ENCODE peak calls at places on chromosomes 1 and 21, in four cellular contexts. Q, Y, N and Z are unnamed samples.

GRCh38 chr1:176866011-176866410 is 298.5 kb downstream of the ASTN1 start:
- DNase-seq in Q (no peak), Y (no peak), N (no peak), Z (no peak)

GRCh38 chr21:33968082-33968997 is 52.7 kb upstream of the ATP5PO start:
- DNase-seq in Q (no peak), Y (peak; percentile 46), N (no peak), Z (no peak)

GRCh38 chr21:36976882-36977651 is 10.6 kb upstream of the HLCS start:
- DNase-seq in Q (peak; percentile 52), Y (peak; percentile 74), N (no peak), Z (peak; percentile 64)

GRCh38 chr1:31010081-31010989 is 55.2 kb downstream of the PUM1 start:
- DNase-seq in Q (no peak), Y (peak; percentile 37), N (no peak), Z (no peak)

GRCh38 chr1:12709696-12710095 is 6.2 kb upstream of the AADACL3 start:
- DNase-seq in Q (no peak), Y (no peak), N (no peak), Z (no peak)

GRCh38 chr1:8297245-8297644 is 20.7 kb upstream of the SLC45A1 start:
- DNase-seq in Q (no peak), Y (no peak), N (no peak), Z (no peak)

GRCh38 chr1:205026181-205026580 is 16.8 kb upstream of the CNTN2 start:
- DNase-seq in Q (no peak), Y (no peak), N (no peak), Z (no peak)

GRCh38 chr1:246516126-246516525 is 9.0 kb upstream of the SMYD3 start:
- DNase-seq in Q (no peak), Y (no peak), N (no peak), Z (no peak)

GRCh38 chr1:107964397-107965111 is 426 bp downstream of the VAV3 start:
- DNase-seq in Q (peak; percentile 13), Y (peak; percentile 47), N (peak; percentile 47), Z (peak; percentile 48)

GRCh38 chr1:79355073-79355472 is 348.5 kb upstream of the ADGRL4 start:
- DNase-seq in Q (no peak), Y (no peak), N (no peak), Z (no peak)

GRCh38 chr1:119275145-119275929 is 93.2 kb upstream of the HAO2 start:
- DNase-seq in Q (peak; percentile 57), Y (peak; percentile 40), N (no peak), Z (peak; percentile 61)

GRCh38 chr1:43836267-43836951 is 97.2 kb upstream of the ARTN start:
- DNase-seq in Q (peak; percentile 72), Y (peak; percentile 35), N (peak; percentile 76), Z (peak; percentile 91)

GRCh38 chr1:21198929-21199328 is 22.2 kb upstream of the EIF4G3 start:
- DNase-seq in Q (no peak), Y (no peak), N (no peak), Z (no peak)

GRCh38 chr1:192763243-192763642 is 45.6 kb upstream of the RGS2 start:
- DNase-seq in Q (no peak), Y (no peak), N (no peak), Z (no peak)

GRCh38 chr1:108209456-108210108 is 9.4 kb upstream of the SLC25A24 start:
- DNase-seq in Q (no peak), Y (no peak), N (no peak), Z (no peak)

GRCh38 chr1:227317541-227318002 is 720 bp downstream of the CDC42BPA start:
- DNase-seq in Q (peak; percentile 60), Y (peak; percentile 41), N (peak; percentile 52), Z (no peak)

GRCh38 chr1:212980123-212980800 is 29.9 kb downstream of the VASH2 start:
- DNase-seq in Q (peak; percentile 11), Y (peak; percentile 20), N (no peak), Z (no peak)

GRCh38 chr1:22687191-22687590 is 23.4 kb upstream of the EPHB2 start:
- DNase-seq in Q (no peak), Y (no peak), N (no peak), Z (no peak)

GRCh38 chr1:224922404-224923164 is 6.9 kb upstream of the DNAH14 start:
- DNase-seq in Q (peak; percentile 65), Y (peak; percentile 60), N (peak; percentile 35), Z (peak; percentile 41)

GRCh38 chr1:113390871-113391642 is 742 bp downstream of the MAGI3 start:
- DNase-seq in Q (peak; percentile 76), Y (peak; percentile 39), N (peak; percentile 91), Z (peak; percentile 75)

GRCh38 chr21:32094792-32095191 is 184.1 kb downstream of the MIS18A start:
- DNase-seq in Q (no peak), Y (no peak), N (no peak), Z (no peak)

GRCh38 chr1:235650341-235651169 is 971 bp upstream of the GNG4 start:
- DNase-seq in Q (peak; percentile 39), Y (peak; percentile 48), N (peak; percentile 77), Z (peak; percentile 76)

GRCh38 chr1:8844421-8845063 is 27.1 kb upstream of the RERE start:
- DNase-seq in Q (no peak), Y (no peak), N (no peak), Z (no peak)

GRCh38 chr1:183934284-183934683 is 103.2 kb downstream of the COLGALT2 start:
- DNase-seq in Q (no peak), Y (no peak), N (no peak), Z (no peak)

GRCh38 chr21:44267655-44268142 is 6.0 kb upstream of the DNMT3L start:
- DNase-seq in Q (peak; percentile 17), Y (no peak), N (peak; percentile 27), Z (peak; percentile 53)
- TF ChIP-seq CTCF in Q (no peak), Y (peak; percentile 10), N (no peak), Z (peak; percentile 45)

GRCh38 chr1:231983266-231984193 is 356.9 kb downstream of the DISC1 start:
- DNase-seq in Q (no peak), Y (no peak), N (no peak), Z (no peak)
- TF ChIP-seq CTCF in Q (no peak), Y (no peak), N (no peak), Z (no peak)

GRCh38 chr1:201876148-201876547 is 12.6 kb upstream of the SHISA4 start:
- DNase-seq in Q (no peak), Y (no peak), N (no peak), Z (no peak)

GRCh38 chr1:201874672-201875071 is 14.0 kb upstream of the SHISA4 start:
- DNase-seq in Q (no peak), Y (no peak), N (no peak), Z (no peak)

GRCh38 chr1:201870397-201870796 is 18.3 kb upstream of the SHISA4 start:
- DNase-seq in Q (no peak), Y (no peak), N (no peak), Z (no peak)
- TF ChIP-seq CTCF in Q (no peak), Y (no peak), N (no peak), Z (no peak)

DNA sequence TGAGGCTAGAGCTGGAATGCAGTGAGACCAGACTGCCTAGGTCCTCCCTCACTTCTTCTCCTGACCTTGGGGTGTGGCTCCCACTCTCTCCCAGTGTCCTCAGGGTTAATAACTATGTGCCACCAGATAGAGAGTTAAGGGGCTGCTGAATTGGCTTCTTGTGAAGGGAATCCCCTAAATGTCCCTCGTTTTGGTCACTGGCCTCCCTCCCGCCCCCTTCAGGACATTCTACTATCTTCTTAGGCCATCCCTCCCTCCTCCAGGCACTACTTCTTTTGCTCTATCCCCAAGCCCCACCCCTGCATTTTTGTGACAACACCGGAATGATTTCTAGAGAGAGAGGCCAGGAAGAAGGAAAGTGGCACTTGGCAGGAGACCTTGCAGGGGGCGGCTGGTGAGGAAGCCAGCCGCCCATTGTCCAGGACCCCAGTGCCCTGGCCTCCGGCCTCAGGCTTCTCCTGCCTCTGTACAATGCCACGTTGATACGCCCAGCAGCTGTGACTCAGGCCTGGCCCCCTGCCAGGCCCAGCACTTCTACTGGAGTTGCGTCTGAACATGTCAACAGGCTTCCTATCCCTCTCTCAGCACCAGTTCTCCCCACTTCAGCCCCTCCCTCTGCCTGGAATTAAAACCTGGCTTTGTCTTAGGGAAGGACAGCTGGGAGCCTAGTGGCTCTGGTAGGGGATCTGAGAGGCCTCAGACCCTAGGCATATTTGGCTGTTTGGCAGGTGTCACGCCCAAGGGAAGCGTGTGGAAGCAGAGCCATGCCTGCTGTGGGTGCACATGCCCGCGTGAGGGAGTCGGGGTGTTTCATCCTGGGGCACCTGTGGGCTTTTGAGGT is 9.1 kb downstream of the LMNA start:
- DNase-seq in Q (peak; percentile 95), Y (no peak), N (peak; percentile 98), Z (peak; percentile 96)
- TF ChIP-seq CTCF in Q (no peak), Y (peak; percentile 22), N (no peak), Z (peak; percentile 20)

GRCh38 chr1:94022471-94023189 is 98.3 kb downstream of the ABCA4 start:
- DNase-seq in Q (no peak), Y (no peak), N (no peak), Z (no peak)

GRCh38 chr1:94027735-94028515 is 93.0 kb downstream of the ABCA4 start:
- DNase-seq in Q (no peak), Y (no peak), N (no peak), Z (no peak)

GRCh38 chr1:94024109-94024792 is 96.7 kb downstream of the ABCA4 start:
- DNase-seq in Q (no peak), Y (no peak), N (no peak), Z (no peak)

GRCh38 chr1:94026869-94027388 is 94.0 kb downstream of the ABCA4 start:
- DNase-seq in Q (no peak), Y (no peak), N (no peak), Z (no peak)

GRCh38 chr1:94025383-94026340 is 95.3 kb downstream of the ABCA4 start:
- DNase-seq in Q (peak; percentile 44), Y (peak; percentile 44), N (no peak), Z (no peak)
- TF ChIP-seq CTCF in Q (peak; percentile 67), Y (no peak), N (peak; percentile 40), Z (peak; percentile 58)

GRCh38 chr1:19815801-19816736 is 986 bp upstream of the RNF186 start:
- DNase-seq in Q (peak; percentile 95), Y (no peak), N (peak; percentile 95), Z (peak; percentile 92)
- TF ChIP-seq CTCF in Q (no peak), Y (no peak), N (no peak), Z (no peak)